ENCODE peak calls at places on chromosomes 2 and 18, in eight cellular contexts. G is fibroblast of lung, F is GM06990, J is lower leg skin, R is vagina, M is small intestine, V is heart right ventricle, E is brain microvascular endothelial cell. O is an unnamed sample.

GRCh38 chr18:23226930-23227728 is 91.8 kb downstream of the CABLES1 start:
- DNase-seq in R (no peak), J (peak), G (peak), V (peak), M (peak), F (no peak), E (peak), O (no peak)

GRCh38 chr18:23682472-23682871 is 6.8 kb upstream of the LAMA3 start:
- DNase-seq in V (no peak), E (no peak), J (no peak), R (no peak), M (no peak), G (no peak), F (peak), O (no peak)

GRCh38 chr18:58229162-58229561 is 185.1 kb downstream of the NEDD4L start:
- DNase-seq in E (no peak), V (no peak), J (no peak), M (no peak), G (no peak), R (no peak), F (no peak), O (no peak)

GRCh38 chr2:165793779-165794519 is at the start of gene GALNT3:
- DNase-seq in J (peak), E (no peak), R (no peak), F (no peak), M (peak), G (no peak), V (peak), O (no peak)

GRCh38 chr2:237483018-237483731 is 3.9 kb upstream of the MLPH start:
- DNase-seq in R (no peak), V (no peak), E (peak), F (no peak), G (peak), M (peak), J (peak), O (no peak)

GRCh38 chr2:133431289-133431688 is 137.0 kb downstream of the NCKAP5 start:
- DNase-seq in R (no peak), F (no peak), J (no peak), V (no peak), E (peak), G (peak), M (peak), O (peak)

GRCh38 chr2:65491381-65491903 is 59.0 kb upstream of the SPRED2 start:
- DNase-seq in F (no peak), G (peak), E (peak), M (no peak), R (no peak), J (no peak), V (no peak), O (no peak)

GRCh38 chr2:190805843-190806242 is 74.8 kb upstream of the GLS start:
- DNase-seq in M (no peak), R (no peak), E (no peak), F (no peak), J (no peak), G (no peak), V (no peak), O (no peak)

GRCh38 chr2:217277646-217278048 is 417.8 kb upstream of the TNP1 start:
- DNase-seq in V (no peak), E (peak), F (no peak), R (no peak), M (no peak), G (peak), J (no peak), O (peak)

GRCh38 chr2:1481406-1482252 is 68.4 kb downstream of the TPO start:
- DNase-seq in M (no peak), R (no peak), E (no peak), V (no peak), J (no peak), G (no peak), F (no peak), O (no peak)

GRCh38 chr2:152925540-152926448 is 207.4 kb downstream of the ARL6IP6 start:
- DNase-seq in V (peak), G (peak), F (peak), E (no peak), J (peak), M (peak), R (no peak), O (peak)

GRCh38 chr2:154692927-154693326 is 5.6 kb upstream of the KCNJ3 start:
- DNase-seq in M (peak), G (peak), J (no peak), V (no peak), R (no peak), F (no peak), E (no peak), O (no peak)

GRCh38 chr18:32468147-32468845 is 2.4 kb downstream of the GAREM1 start:
- DNase-seq in F (no peak), M (peak), E (no peak), V (no peak), R (no peak), J (no peak), G (peak), O (no peak)

GRCh38 chr18:32470713-32471633 is at the start of gene GAREM1:
- DNase-seq in J (peak), V (peak), M (peak), F (peak), E (peak), R (no peak), G (peak), O (peak)

GRCh38 chr18:32469190-32469611 is 1.5 kb downstream of the GAREM1 start:
- DNase-seq in J (no peak), G (peak), R (no peak), E (peak), M (peak), V (peak), F (no peak), O (no peak)

GRCh38 chr18:32469691-32470131 is 971 bp downstream of the GAREM1 start:
- DNase-seq in G (peak), R (no peak), J (no peak), M (peak), E (no peak), F (no peak), V (no peak), O (no peak)

GRCh38 chr18:32470136-32470712 is 458 bp downstream of the GAREM1 start:
- DNase-seq in J (peak), V (peak), R (no peak), E (peak), F (peak), M (peak), G (peak), O (no peak)
- H3K4me3 ChIP-seq in J (peak), V (peak), R (peak), E (peak), F (peak), M (peak), G (peak), O (peak)

DNA sequence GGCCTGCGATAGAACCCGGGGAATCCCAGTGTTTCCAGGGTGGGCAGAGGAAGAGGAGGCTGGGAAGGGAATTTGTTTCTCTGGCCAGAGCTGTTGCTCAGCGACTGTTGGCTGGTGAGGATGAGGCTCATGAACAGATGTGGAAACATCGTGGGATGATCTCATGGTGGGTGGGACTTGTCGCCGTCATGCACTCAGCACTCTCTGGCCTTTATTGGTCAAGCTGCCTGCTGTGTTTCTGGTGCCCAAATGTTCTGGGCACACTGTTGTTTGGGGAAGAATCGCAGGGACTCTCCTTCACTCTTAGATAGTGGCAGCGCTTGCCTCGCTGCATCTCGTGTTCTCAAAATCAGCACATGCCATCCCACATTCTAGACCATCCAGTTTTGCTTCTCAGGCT is 145.5 kb downstream of the AGAP1 start:
- DNase-seq in V (peak), F (no peak), R (no peak), M (no peak), J (peak), E (peak), G (peak), O (no peak)
- H3K4me3 ChIP-seq in V (no peak), F (no peak), R (no peak), M (no peak), J (no peak), E (no peak), G (no peak), O (no peak)

DNA sequence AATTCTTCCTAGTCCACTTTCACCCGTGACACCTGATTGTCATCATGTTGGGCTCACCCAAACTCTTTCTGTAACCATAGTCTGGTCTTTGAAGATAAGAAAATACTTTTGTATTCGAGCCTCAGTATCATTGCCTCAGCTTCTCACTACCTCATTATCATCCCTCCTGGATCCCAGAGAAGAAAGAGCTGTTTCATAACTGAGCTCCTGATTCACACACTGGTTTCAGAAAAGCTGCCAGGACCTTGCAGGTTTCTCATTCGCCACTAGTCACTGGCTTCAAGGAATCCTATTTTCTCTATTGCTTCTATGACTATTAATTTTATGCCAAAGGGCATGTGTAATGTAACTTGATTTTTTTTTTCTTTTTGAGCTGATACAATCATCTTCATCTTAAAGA is 2.9 kb upstream of the CRIM1 start:
- DNase-seq in G (peak), F (no peak), J (no peak), E (peak), M (no peak), V (no peak), R (no peak), O (no peak)
- H3K4me3 ChIP-seq in G (no peak), F (no peak), J (no peak), E (no peak), M (no peak), V (no peak), R (no peak), O (peak)

GRCh38 chr2:84170979-84171378 is 288.1 kb downstream of the SUCLG1 start:
- DNase-seq in V (no peak), E (no peak), J (no peak), R (no peak), G (no peak), M (no peak), F (no peak), O (no peak)

GRCh38 chr2:84177733-84178132 is 281.3 kb downstream of the SUCLG1 start:
- DNase-seq in E (no peak), M (no peak), G (no peak), R (no peak), J (no peak), V (no peak), F (no peak), O (no peak)

GRCh38 chr2:84175340-84175739 is 283.7 kb downstream of the SUCLG1 start:
- DNase-seq in F (no peak), J (no peak), M (no peak), V (no peak), E (no peak), G (no peak), R (no peak), O (no peak)

GRCh38 chr2:84173041-84173440 is 286.0 kb downstream of the SUCLG1 start:
- DNase-seq in R (no peak), V (no peak), M (no peak), E (no peak), F (no peak), G (no peak), J (no peak), O (no peak)

DNA sequence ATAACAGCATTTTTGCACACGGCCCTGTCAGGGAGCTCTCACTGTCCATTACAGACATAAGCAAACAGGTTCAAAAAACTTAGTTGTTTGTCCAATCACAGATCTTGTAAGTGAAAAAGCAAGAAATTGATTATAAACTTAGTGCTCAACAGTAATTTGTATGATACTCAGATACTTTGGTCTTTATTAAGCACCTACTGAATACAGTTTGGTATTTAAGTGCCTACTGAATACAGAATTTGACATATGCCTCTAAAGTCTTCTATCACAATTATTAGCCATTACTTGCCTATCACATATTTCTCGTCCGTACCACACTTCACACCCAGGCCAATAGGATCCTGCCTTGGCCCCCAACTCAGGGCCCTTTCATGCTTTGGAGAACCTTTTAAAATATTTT is 283.1 kb downstream of the SUCLG1 start:
- DNase-seq in F (no peak), M (no peak), R (no peak), J (no peak), V (no peak), G (no peak), E (no peak), O (no peak)
- H3K4me3 ChIP-seq in F (no peak), M (no peak), R (no peak), J (no peak), V (no peak), G (no peak), E (no peak), O (no peak)

GRCh38 chr2:187462839-187463238 is 14.8 kb upstream of the CALCRL start:
- DNase-seq in J (no peak), G (no peak), F (no peak), R (no peak), M (no peak), E (no peak), V (no peak), O (no peak)

GRCh38 chr2:187466129-187466792 is 18.2 kb upstream of the CALCRL start:
- DNase-seq in J (no peak), E (no peak), R (no peak), V (no peak), M (no peak), F (no peak), G (no peak), O (no peak)

GRCh38 chr2:187459242-187459641 is 11.2 kb upstream of the CALCRL start:
- DNase-seq in F (no peak), J (no peak), G (no peak), M (no peak), V (no peak), E (no peak), R (no peak), O (no peak)

GRCh38 chr2:187461294-187462261 is 13.5 kb upstream of the CALCRL start:
- DNase-seq in J (no peak), R (no peak), F (no peak), M (no peak), V (peak), E (no peak), G (no peak), O (no peak)
- H3K4me3 ChIP-seq in J (no peak), R (peak), F (no peak), M (no peak), V (peak), E (peak), G (peak), O (no peak)

DNA sequence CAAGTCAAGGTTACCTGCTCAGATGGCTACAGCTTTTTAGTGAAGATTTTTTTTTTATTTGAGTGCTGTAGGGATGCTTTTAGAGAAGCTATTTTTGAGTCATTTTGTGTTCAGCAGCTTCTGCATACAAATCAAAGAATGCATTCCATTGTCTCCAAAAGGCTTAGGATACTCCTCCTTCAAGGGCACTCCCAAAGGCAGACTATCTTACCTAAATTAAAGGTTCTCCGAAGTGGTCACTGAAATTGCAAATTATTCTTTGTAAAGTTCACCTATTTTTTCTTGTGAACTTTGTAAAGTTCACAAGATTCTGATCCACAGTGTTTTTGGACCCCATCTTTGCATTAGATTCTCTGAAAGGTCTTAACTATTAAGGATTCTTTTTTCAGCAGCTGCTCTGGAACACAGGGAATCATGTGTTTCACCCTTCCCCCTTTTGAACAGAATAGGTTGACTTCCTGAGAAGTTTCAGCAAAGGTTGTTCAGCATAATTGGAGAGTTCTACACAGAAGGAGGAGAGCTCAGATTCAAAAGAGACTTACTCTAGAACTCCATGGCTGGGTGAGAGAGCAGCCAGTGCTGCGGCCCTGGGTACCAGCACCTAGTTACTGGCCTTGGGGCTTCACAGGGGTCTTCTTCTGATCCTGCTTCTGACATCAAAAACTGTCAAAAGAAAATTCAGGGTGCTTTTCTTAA is 14.5 kb downstream of the CLIP4 start:
- DNase-seq in F (no peak), G (peak), V (no peak), M (no peak), J (no peak), R (no peak), E (no peak), O (no peak)
- H3K4me3 ChIP-seq in F (peak), G (peak), V (no peak), M (no peak), J (no peak), R (no peak), E (no peak), O (peak)

GRCh38 chr2:17803492-17803891 is 12.8 kb upstream of the MSGN1 start:
- DNase-seq in E (no peak), J (no peak), M (no peak), G (no peak), F (no peak), V (no peak), R (no peak), O (no peak)
- H3K4me3 ChIP-seq in E (no peak), J (no peak), M (no peak), G (no peak), F (no peak), V (no peak), R (no peak), O (no peak)